ENCODE peak calls at places on chromosome 4, in six cellular contexts. P is dorsolateral prefrontal cortex; F is EL; Z is cardiac muscle cell; G is ELR; W is stimulated activated CD4-positive, alpha-beta T cell treated with anti-CD3 and anti-CD28 coated beads, Interleukin-15, amount 100 ng/mL, for 1 hour. H is an unnamed sample.

GRCh38 chr4:102219143-102219542 is 126.1 kb downstream of the SLC39A8 start:
- DNase-seq in Z (no peak), P (no peak), F (no peak), W (no peak), G (no peak), H (no peak)

GRCh38 chr4:97367878-97368277 is 775.4 kb downstream of the STPG2 start:
- DNase-seq in F (no peak), W (no peak), G (peak), P (no peak), Z (peak), H (no peak)

GRCh38 chr4:131509521-131509920 is 1639.6 kb upstream of the PCDH10 start:
- DNase-seq in F (peak), W (no peak), Z (peak), P (no peak), G (peak), H (no peak)

GRCh38 chr4:82721819-82722423 is 76.7 kb downstream of the SCD5 start:
- DNase-seq in F (peak), Z (no peak), W (no peak), P (peak), G (peak), H (peak)

GRCh38 chr4:69194166-69194565 is 20.4 kb downstream of the UGT2B11 start:
- DNase-seq in G (no peak), Z (no peak), P (no peak), W (no peak), F (no peak), H (no peak)

GRCh38 chr4:142781114-142781513 is 65.0 kb downstream of the INPP4B start:
- DNase-seq in F (peak), W (no peak), Z (no peak), G (peak), P (no peak), H (no peak)

GRCh38 chr4:5708171-5708828 is at the start of gene EVC2:
- DNase-seq in W (no peak), G (peak), Z (peak), P (no peak), F (peak), H (no peak)

GRCh38 chr4:88216395-88216794 is 58.0 kb upstream of the ABCG2 start:
- DNase-seq in W (no peak), F (no peak), P (no peak), Z (no peak), G (no peak), H (no peak)

GRCh38 chr4:38601244-38601915 is 62.6 kb upstream of the KLF3 start:
- DNase-seq in F (peak), W (no peak), P (no peak), Z (peak), G (peak), H (no peak)

GRCh38 chr4:105153749-105154148 is 7.1 kb downstream of the TET2 start:
- DNase-seq in W (no peak), G (no peak), P (no peak), Z (no peak), F (no peak), H (no peak)

GRCh38 chr4:16722386-16722785 is 176.1 kb downstream of the LDB2 start:
- DNase-seq in Z (no peak), W (no peak), P (no peak), F (peak), G (peak), H (no peak)

GRCh38 chr4:76611164-76611563 is 176.1 kb downstream of the SHROOM3 start:
- DNase-seq in G (peak), F (peak), W (no peak), P (no peak), Z (peak), H (no peak)

GRCh38 chr4:25702848-25703247 is 47.2 kb downstream of the SLC34A2 start:
- DNase-seq in G (peak), Z (peak), P (peak), F (peak), W (no peak), H (peak)

GRCh38 chr4:10336471-10336870 is 120.8 kb downstream of the ZNF518B start:
- DNase-seq in P (no peak), W (no peak), F (peak), G (peak), Z (no peak), H (no peak)

GRCh38 chr4:158823461-158823873 is 54.6 kb downstream of the FNIP2 start:
- DNase-seq in P (no peak), W (no peak), G (peak), Z (peak), F (no peak), H (no peak)

GRCh38 chr4:47641755-47642154 is 156.7 kb downstream of the ATP10D start:
- DNase-seq in F (peak), P (no peak), Z (no peak), G (no peak), W (no peak), H (no peak)

GRCh38 chr4:147479817-147480216 is 1.1 kb upstream of the EDNRA start:
- DNase-seq in Z (peak), W (no peak), G (no peak), P (no peak), F (no peak), H (no peak)

GRCh38 chr4:89123418-89123817 is 12.1 kb downstream of the TIGD2 start:
- DNase-seq in G (peak), Z (no peak), W (no peak), P (no peak), F (peak), H (no peak)

GRCh38 chr4:8396762-8397406 is 43.6 kb downstream of the ACOX3 start:
- DNase-seq in G (no peak), Z (no peak), F (no peak), P (no peak), W (no peak), H (no peak)

GRCh38 chr4:23613782-23614181 is 276.1 kb downstream of the PPARGC1A start:
- DNase-seq in W (no peak), G (no peak), Z (no peak), P (no peak), F (no peak), H (no peak)

GRCh38 chr4:75745192-75745591 is 20.8 kb downstream of the USO1 start:
- DNase-seq in F (peak), G (peak), P (no peak), Z (peak), W (no peak), H (no peak)

GRCh38 chr4:74114234-74114633 is 15.2 kb upstream of the CXCL2 start:
- DNase-seq in W (no peak), G (peak), F (peak), P (no peak), Z (peak), H (no peak)

GRCh38 chr4:181224826-181225225 is 1018.4 kb upstream of the TENM3 start:
- DNase-seq in G (no peak), P (no peak), Z (no peak), F (no peak), W (no peak), H (no peak)

GRCh38 chr4:7928711-7929505 is 10.8 kb downstream of the AFAP1 start:
- DNase-seq in W (no peak), Z (no peak), P (no peak), G (peak), F (peak), H (peak)

GRCh38 chr4:137531951-137532868 is at the start of gene PCDH18:
- DNase-seq in F (peak), P (peak), W (no peak), Z (peak), G (peak), H (peak)

GRCh38 chr4:84503495-84504437 is 4.7 kb upstream of the NKX6-1 start:
- DNase-seq in F (peak), Z (peak), G (peak), W (no peak), P (no peak), H (peak)

GRCh38 chr4:108314900-108315589 is 146.3 kb upstream of the LEF1 start:
- DNase-seq in P (no peak), F (no peak), G (no peak), Z (no peak), W (no peak), H (no peak)

GRCh38 chr4:13860126-13860525 is 232.6 kb upstream of the BOD1L1 start:
- DNase-seq in G (peak), Z (peak), W (no peak), P (no peak), F (peak), H (no peak)

GRCh38 chr4:69830529-69831269 is 29.2 kb downstream of the SULT1E1 start:
- DNase-seq in G (no peak), P (no peak), Z (peak), W (no peak), F (no peak), H (no peak)

GRCh38 chr4:110287130-110287529 is 88.7 kb upstream of the ELOVL6 start:
- DNase-seq in G (peak), F (peak), P (no peak), W (no peak), Z (peak), H (no peak)

GRCh38 chr4:84091266-84091665 is 407.8 kb downstream of the NKX6-1 start:
- DNase-seq in F (no peak), W (no peak), Z (no peak), P (no peak), G (no peak), H (peak)

GRCh38 chr4:106691749-106692148 is 323.2 kb upstream of the GIMD1 start:
- DNase-seq in F (peak), Z (no peak), G (peak), W (no peak), P (no peak), H (no peak)

GRCh38 chr4:176539091-176539784 is 219.5 kb downstream of the SPCS3 start:
- DNase-seq in Z (no peak), G (no peak), F (no peak), W (no peak), P (no peak), H (no peak)

GRCh38 chr4:107247738-107248137 is 211.6 kb upstream of the DKK2 start:
- DNase-seq in F (no peak), G (no peak), P (no peak), Z (no peak), W (no peak), H (no peak)

GRCh38 chr4:73707269-73707875 is 33.0 kb upstream of the CXCL8 start:
- DNase-seq in W (no peak), Z (no peak), F (no peak), P (no peak), G (peak), H (no peak)